ENCODE peak calls at places on chromosomes 1 and 21, in four cellular contexts. Z is neural crest cell, I is NCI-H345, D is RWPE1. O is an unnamed sample.

GRCh38 chr1:17633654-17634053 is 94.2 kb downstream of the ARHGEF10L start:
- DNase-seq in D (peak; percentile 71), Z (no peak), I (no peak), O (no peak)

GRCh38 chr1:204224655-204225054 is 10.9 kb upstream of the GOLT1A start:
- DNase-seq in I (no peak), Z (no peak), D (no peak), O (no peak)

GRCh38 chr1:22417466-22417865 is 34.2 kb upstream of the ZBTB40 start:
- DNase-seq in I (no peak), D (no peak), Z (no peak), O (no peak)

GRCh38 chr21:45908536-45909237 is 72.9 kb upstream of the COL6A1 start:
- DNase-seq in Z (no peak), D (no peak), I (no peak), O (no peak)

GRCh38 chr1:17438977-17439249 is 564 bp downstream of the RCC2 start:
- DNase-seq in Z (no peak), I (no peak), D (no peak), O (peak; percentile 1)

GRCh38 chr1:228554107-228554506 is 66.9 kb downstream of the RNF187 start:
- DNase-seq in D (no peak), I (no peak), Z (no peak), O (no peak)

GRCh38 chr1:114428083-114428754 is 82.8 kb downstream of the TRIM33 start:
- DNase-seq in D (no peak), I (no peak), Z (no peak), O (peak; percentile 2)

GRCh38 chr1:228007801-228008341 is 1.1 kb downstream of the WNT3A start:
- DNase-seq in I (no peak), D (no peak), Z (no peak), O (no peak)

GRCh38 chr1:186531561-186532165 is 70.7 kb upstream of the PDC start:
- DNase-seq in D (no peak), I (no peak), Z (no peak), O (no peak)

GRCh38 chr1:36864182-36865079 is 169.9 kb downstream of the GRIK3 start:
- DNase-seq in Z (peak; percentile 47), D (no peak), I (peak; percentile 28), O (no peak)

GRCh38 chr1:8817413-8818324 is at the start of gene RERE:
- DNase-seq in D (peak; percentile 100), Z (peak; percentile 96), I (peak; percentile 94), O (peak; percentile 95)